ENCODE peak calls at places on chromosomes 11 and 22, in four cellular contexts. T, R, I and O are unnamed samples.

GRCh38 chr11:9577032-9577431 is 3.6 kb downstream of the WEE1 start:
- DNase-seq in R (no peak), T (no peak), I (no peak), O (no peak)

GRCh38 chr11:46977038-46977818 is 40.7 kb downstream of the CSTPP1 start:
- DNase-seq in T (no peak), R (no peak), I (no peak), O (no peak)

GRCh38 chr11:75328426-75329277 is 22.8 kb downstream of the ARRB1 start:
- DNase-seq in I (peak; percentile 86), T (peak; percentile 73), R (peak; percentile 74), O (peak; percentile 70)

GRCh38 chr22:41237707-41238569 is 2.8 kb downstream of the CHADL start:
- DNase-seq in R (peak; percentile 70), T (peak; percentile 82), I (no peak), O (peak; percentile 76)

GRCh38 chr22:47048123-47049077 is 285.9 kb downstream of the TBC1D22A start:
- DNase-seq in R (no peak), I (no peak), T (no peak), O (no peak)

GRCh38 chr11:6876914-6877313 is 489 bp downstream of the OR10A4 start:
- DNase-seq in I (no peak), T (no peak), R (no peak), O (no peak)

GRCh38 chr11:121134758-121135312 is 33.8 kb downstream of the TECTA start:
- DNase-seq in R (no peak), I (no peak), T (no peak), O (peak; percentile 34)

GRCh38 chr22:36147196-36147788 is 13.3 kb downstream of the APOL3 start:
- DNase-seq in I (no peak), T (no peak), R (no peak), O (no peak)

GRCh38 chr22:37080438-37080837 is 28.9 kb downstream of the KCTD17 start:
- DNase-seq in I (no peak), R (no peak), T (no peak), O (no peak)

GRCh38 chr11:96272542-96273306 is 70.3 kb downstream of the MAML2 start:
- DNase-seq in I (no peak), T (peak; percentile 37), R (no peak), O (no peak)

GRCh38 chr11:16460508-16460907 is 104.2 kb upstream of the SOX6 start:
- DNase-seq in I (no peak), R (no peak), T (no peak), O (no peak)

GRCh38 chr22:41848468-41848867 is 15.6 kb downstream of the SREBF2 start:
- DNase-seq in I (no peak), T (no peak), R (peak; percentile 72), O (peak; percentile 41)

GRCh38 chr22:25113316-25113721 is 86.3 kb upstream of the CRYBB3 start:
- DNase-seq in R (no peak), I (no peak), T (no peak), O (no peak)

GRCh38 chr11:19508166-19508565 is 204.5 kb upstream of the NAV2 start:
- DNase-seq in R (no peak), T (no peak), I (peak; percentile 74), O (no peak)

DNA sequence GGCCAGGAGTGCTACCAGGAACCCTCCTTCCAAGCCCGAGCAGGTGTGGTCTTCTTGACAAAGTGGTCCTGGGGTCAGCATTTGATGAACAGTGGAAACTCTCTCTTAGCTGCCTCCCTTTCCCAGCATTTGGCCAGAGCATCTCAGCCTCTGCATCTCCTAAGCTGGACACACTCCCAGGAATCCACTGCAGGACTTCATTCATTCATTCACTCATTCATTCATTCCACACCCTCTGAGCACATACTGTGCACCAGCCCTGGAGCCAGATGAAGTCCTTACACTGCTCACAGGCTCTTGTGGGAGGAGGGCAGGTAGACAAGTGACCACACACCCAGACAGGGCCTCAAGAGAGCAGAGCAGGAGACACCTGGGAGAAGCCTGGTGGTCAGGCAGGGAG is 49.7 kb upstream of the MPEG1 start:
- DNase-seq in I (no peak), T (no peak), R (no peak), O (no peak)
- TF ChIP-seq CTCF in I (no peak), T (no peak), R (no peak), O (no peak)

GRCh38 chr22:31039393-31039792 is 41.7 kb upstream of the SMTN start:
- DNase-seq in R (no peak), T (no peak), I (no peak), O (peak; percentile 22)
- H3K4me3 ChIP-seq in R (no peak overlapping the region), T (no peak overlapping the region), I (no peak overlapping the region), O (no peak overlapping the region)

GRCh38 chr11:66317322-66317765 is 500 bp upstream of the CD248 start:
- DNase-seq in T (no peak), I (no peak), R (no peak), O (peak; percentile 67)
- H3K27ac ChIP-seq in T (no peak overlapping the region), I (peak overlapping the region; percentile 79), R (peak overlapping the region; percentile 36), O (peak overlapping the region; percentile 92)

GRCh38 chr11:11899401-11899800 is 57.6 kb downstream of the USP47 start:
- DNase-seq in I (no peak), T (no peak), R (no peak), O (no peak)

GRCh38 chr11:11898648-11899047 is 56.9 kb downstream of the USP47 start:
- DNase-seq in I (no peak), R (no peak), T (no peak), O (no peak)

GRCh38 chr11:11894486-11894885 is 52.7 kb downstream of the USP47 start:
- DNase-seq in I (no peak), R (no peak), T (no peak), O (no peak)

GRCh38 chr11:11895672-11896071 is 53.9 kb downstream of the USP47 start:
- DNase-seq in R (no peak), I (no peak), T (no peak), O (no peak)
- TF ChIP-seq CTCF in R (peak; percentile 13), I (peak; percentile 28), T (no peak), O (peak; percentile 28)

GRCh38 chr11:44577231-44577834 is 11.9 kb downstream of the CD82 start:
- DNase-seq in R (no peak), I (no peak), T (no peak), O (no peak)

GRCh38 chr11:44575962-44576361 is 10.5 kb downstream of the CD82 start:
- DNase-seq in I (no peak), T (no peak), R (no peak), O (no peak)

GRCh38 chr11:44573333-44573732 is 7.9 kb downstream of the CD82 start:
- DNase-seq in R (no peak), T (no peak), I (no peak), O (no peak)

GRCh38 chr11:44574620-44575287 is 9.3 kb downstream of the CD82 start:
- DNase-seq in T (no peak), R (no peak), I (no peak), O (no peak)

GRCh38 chr11:44575288-44575672 is 9.8 kb downstream of the CD82 start:
- DNase-seq in I (no peak), T (no peak), R (no peak), O (no peak)
- H3K4me3 ChIP-seq in I (no peak overlapping the region), T (no peak overlapping the region), R (no peak overlapping the region), O (no peak overlapping the region)

DNA sequence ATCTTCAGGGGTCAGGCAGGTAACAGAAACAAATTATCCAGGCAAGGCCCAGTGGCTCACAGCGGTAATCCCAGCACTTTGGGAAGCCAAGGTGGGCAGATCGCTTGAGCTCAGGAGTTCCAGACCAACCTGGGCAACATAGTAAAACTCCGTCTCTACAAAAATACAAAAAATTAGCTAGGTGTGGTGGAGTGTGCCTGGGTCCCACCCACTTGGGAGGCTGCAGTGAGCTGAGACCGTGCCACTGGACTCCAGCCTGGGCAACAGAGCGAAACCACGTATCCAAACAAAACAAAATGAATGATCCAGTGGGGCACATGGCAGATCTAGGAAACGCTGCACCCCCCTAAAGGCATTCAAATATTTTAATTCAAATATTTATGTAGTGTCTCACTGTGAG is 9.9 kb downstream of the NUMA1 start:
- DNase-seq in R (no peak), I (no peak), T (no peak), O (no peak)
- H3K27ac ChIP-seq in R (peak overlapping the region; percentile 67), I (peak overlapping the region; percentile 86), T (peak overlapping the region; percentile 58), O (peak overlapping the region; percentile 76)

GRCh38 chr11:11206457-11206856 is 146.6 kb downstream of the CSNK2A3 start:
- DNase-seq in T (no peak), I (no peak), R (no peak), O (no peak)

GRCh38 chr11:11209967-11210366 is 143.1 kb downstream of the CSNK2A3 start:
- DNase-seq in I (no peak), R (no peak), T (no peak), O (no peak)

GRCh38 chr11:11208994-11209393 is 144.1 kb downstream of the CSNK2A3 start:
- DNase-seq in I (no peak), R (no peak), T (no peak), O (no peak)

GRCh38 chr11:11211186-11211585 is 141.9 kb downstream of the CSNK2A3 start:
- DNase-seq in R (no peak), I (no peak), T (no peak), O (no peak)

DNA sequence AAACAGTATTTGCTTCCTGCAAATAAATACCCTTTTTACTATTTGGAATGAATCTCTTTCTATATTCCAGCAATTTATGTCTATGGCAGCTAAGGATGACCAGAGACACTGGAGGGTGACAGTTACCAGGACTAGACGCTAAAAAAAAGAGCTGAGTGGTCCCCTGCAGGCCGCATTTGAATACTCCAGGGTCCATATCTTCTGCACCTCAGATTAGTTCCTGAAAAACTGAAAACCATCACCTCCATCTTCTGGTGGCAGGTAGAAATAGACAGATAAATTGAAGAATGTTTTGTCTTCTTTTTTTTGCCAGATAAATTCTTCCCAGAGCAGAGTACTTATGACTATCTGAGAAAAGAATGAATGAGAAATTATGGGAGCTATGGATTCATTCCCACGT is 145.6 kb downstream of the CSNK2A3 start:
- DNase-seq in T (no peak), R (no peak), I (no peak), O (no peak)
- TF ChIP-seq CTCF in T (no peak), R (no peak), I (no peak), O (no peak)